ENCODE peak calls at places on chromosomes 3 and 15, in five cellular contexts. One of them, this sample, is unnamed.

GRCh38 chr3:37125702-37126101 is 48.7 kb downstream of the LRRFIP2 start:
- DNase-seq in psoas muscle: no peak
- DNase-seq in nucleus accumbens: no peak
- DNase-seq in SK-N-DZ: no peak
- DNase-seq in COLO829: no peak
- DNase-seq in this sample: no peak

GRCh38 chr3:141812091-141812490 is 48.9 kb downstream of the GRK7 start:
- DNase-seq in psoas muscle: no peak
- DNase-seq in nucleus accumbens: no peak
- DNase-seq in SK-N-DZ: no peak
- DNase-seq in COLO829: no peak
- DNase-seq in this sample: no peak

GRCh38 chr3:61136191-61136590 is 115.1 kb downstream of the FHIT start:
- DNase-seq in psoas muscle: no peak
- DNase-seq in nucleus accumbens: no peak
- DNase-seq in SK-N-DZ: no peak
- DNase-seq in COLO829: no peak
- DNase-seq in this sample: no peak

GRCh38 chr15:32965897-32966296 is 228.6 kb downstream of the FMN1 start:
- DNase-seq in psoas muscle: no peak
- DNase-seq in nucleus accumbens: no peak
- DNase-seq in SK-N-DZ: no peak
- DNase-seq in COLO829: no peak
- DNase-seq in this sample: no peak

GRCh38 chr3:41026394-41027177 is 172.7 kb upstream of the CTNNB1 start:
- DNase-seq in psoas muscle: peak
- DNase-seq in nucleus accumbens: peak
- DNase-seq in SK-N-DZ: peak
- DNase-seq in COLO829: peak
- DNase-seq in this sample: no peak

GRCh38 chr3:114880078-114880477 is 267.0 kb downstream of the ZBTB20 start:
- DNase-seq in psoas muscle: no peak
- DNase-seq in nucleus accumbens: no peak
- DNase-seq in SK-N-DZ: no peak
- DNase-seq in COLO829: peak
- DNase-seq in this sample: peak

GRCh38 chr3:125967156-125967555 is 1.8 kb upstream of the ROPN1B start:
- DNase-seq in psoas muscle: no peak
- DNase-seq in nucleus accumbens: no peak
- DNase-seq in SK-N-DZ: no peak
- DNase-seq in COLO829: no peak
- DNase-seq in this sample: peak

GRCh38 chr3:174951498-174951897 is 92.4 kb downstream of the NAALADL2 start:
- DNase-seq in psoas muscle: no peak
- DNase-seq in nucleus accumbens: no peak
- DNase-seq in SK-N-DZ: no peak
- DNase-seq in COLO829: no peak
- DNase-seq in this sample: no peak

GRCh38 chr3:81451611-81452010 is 309.8 kb downstream of the GBE1 start:
- DNase-seq in psoas muscle: no peak
- DNase-seq in nucleus accumbens: no peak
- DNase-seq in SK-N-DZ: no peak
- DNase-seq in COLO829: no peak
- DNase-seq in this sample: no peak

GRCh38 chr3:55978953-55979352 is 489.3 kb downstream of the ERC2 start:
- DNase-seq in psoas muscle: no peak
- DNase-seq in nucleus accumbens: no peak
- DNase-seq in SK-N-DZ: peak
- DNase-seq in COLO829: no peak
- DNase-seq in this sample: no peak

GRCh38 chr3:94226058-94226457 is 163.2 kb downstream of the NSUN3 start:
- DNase-seq in psoas muscle: no peak
- DNase-seq in nucleus accumbens: no peak
- DNase-seq in SK-N-DZ: no peak
- DNase-seq in COLO829: peak
- DNase-seq in this sample: no peak

GRCh38 chr3:66041116-66041515 is 2.4 kb upstream of the MAGI1 start:
- DNase-seq in psoas muscle: no peak
- DNase-seq in nucleus accumbens: no peak
- DNase-seq in SK-N-DZ: no peak
- DNase-seq in COLO829: no peak
- DNase-seq in this sample: no peak

GRCh38 chr15:66785637-66786036 is 83.6 kb downstream of the SMAD6 start:
- DNase-seq in psoas muscle: no peak
- DNase-seq in nucleus accumbens: no peak
- DNase-seq in SK-N-DZ: no peak
- DNase-seq in COLO829: no peak
- DNase-seq in this sample: no peak

GRCh38 chr3:48018841-48019240 is 2.6 kb upstream of the MAP4 start:
- DNase-seq in psoas muscle: peak
- DNase-seq in nucleus accumbens: no peak
- DNase-seq in SK-N-DZ: no peak
- DNase-seq in COLO829: no peak
- DNase-seq in this sample: no peak

GRCh38 chr3:153392363-153392762 is 230.3 kb downstream of the RAP2B start:
- DNase-seq in psoas muscle: no peak
- DNase-seq in nucleus accumbens: no peak
- DNase-seq in SK-N-DZ: no peak
- DNase-seq in COLO829: no peak
- DNase-seq in this sample: no peak